ENCODE peak calls at places on chromosome 2, in six cellular contexts. C is breast epithelium; O is uterus; Y is CD8-positive, alpha-beta memory T cell; T is fibroblast of lung; B is effector memory CD4-positive, alpha-beta T cell. E is an unnamed sample.

GRCh38 chr2:216690451-216691209 is 4.7 kb downstream of the IGFBP5 start:
- DNase-seq in C (peak; percentile 74), O (peak; percentile 78), Y (no peak), T (peak; percentile 84), B (no peak), E (no peak)

GRCh38 chr2:64807417-64807816 is 153.7 kb upstream of the SERTAD2 start:
- DNase-seq in C (no peak), O (no peak), Y (no peak), T (peak; percentile 97), B (no peak), E (no peak)

GRCh38 chr2:181656450-181657261 is at the start of gene CERKL:
- DNase-seq in C (no peak), O (no peak), Y (no peak), T (peak; percentile 14), B (no peak), E (no peak)

GRCh38 chr2:113910110-113910717 is 20.3 kb downstream of the ACTR3 start:
- DNase-seq in C (no peak), O (no peak), Y (peak; percentile 20), T (no peak), B (peak; percentile 50), E (peak; percentile 21)

GRCh38 chr2:238883315-238884004 is 35.6 kb downstream of the TWIST2 start:
- DNase-seq in C (no peak), O (no peak), Y (no peak), T (no peak), B (no peak), E (no peak)

GRCh38 chr2:43515807-43516497 is 79.9 kb downstream of the THADA start:
- DNase-seq in C (no peak), O (no peak), Y (no peak), T (no peak), B (no peak), E (no peak)

GRCh38 chr2:184268900-184269299 is 329.4 kb upstream of the ZNF804A start:
- DNase-seq in C (no peak), O (no peak), Y (no peak), T (no peak), B (no peak), E (no peak)

GRCh38 chr2:239323473-239323872 is 77.3 kb downstream of the HDAC4 start:
- DNase-seq in C (no peak), O (no peak), Y (no peak), T (no peak), B (no peak), E (no peak)

GRCh38 chr2:168661404-168661869 is 141.0 kb upstream of the NOSTRIN start:
- DNase-seq in C (no peak), O (no peak), Y (no peak), T (peak; percentile 13), B (no peak), E (no peak)

GRCh38 chr2:177984739-177985138 is 87.8 kb downstream of the PDE11A start:
- DNase-seq in C (no peak), O (no peak), Y (no peak), T (no peak), B (no peak), E (no peak)

GRCh38 chr2:222504714-222505113 is 80.4 kb downstream of the SGPP2 start:
- DNase-seq in C (no peak), O (no peak), Y (no peak), T (no peak), B (no peak), E (no peak)

DNA sequence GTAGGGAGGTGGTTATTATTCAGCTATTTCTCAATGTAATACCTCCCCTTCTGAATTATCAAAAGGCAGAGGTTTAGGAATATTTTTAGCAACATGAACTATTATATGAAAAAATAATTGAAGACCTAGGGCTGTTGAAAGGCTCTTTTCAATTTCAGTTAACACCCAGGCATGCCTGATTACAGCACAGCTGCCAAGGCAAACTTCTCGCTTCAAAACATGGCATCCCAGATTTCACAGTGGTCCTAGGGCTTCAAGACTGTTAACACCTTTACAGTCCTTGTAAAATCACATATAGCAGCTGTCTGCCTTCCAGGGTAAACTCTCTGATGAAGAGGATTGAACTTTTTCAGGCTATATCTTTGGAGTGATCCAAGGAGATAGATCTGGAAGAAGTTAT is 23.2 kb downstream of the CTLA4 start:
- DNase-seq in C (no peak), O (no peak), Y (no peak), T (no peak), B (no peak), E (no peak)
- H3K4me1 ChIP-seq in C (no peaks in the 10 kb centered on the region), O (no peaks in the 10 kb centered on the region), Y (no peaks in the 10 kb centered on the region), T (no peaks in the 10 kb centered on the region), B (peaks cover 4% of the 10 kb centered on the region), E (peaks cover 13% of the 10 kb centered on the region)

GRCh38 chr2:128516938-128517337 is 198.3 kb upstream of the HS6ST1 start:
- DNase-seq in C (no peak), O (no peak), Y (no peak), T (no peak), B (no peak), E (no peak)
- H3K4me3 ChIP-seq in C (no peak overlapping the region), O (no peak overlapping the region), Y (no peak overlapping the region), T (no peak overlapping the region), B (no peak overlapping the region), E (no peak overlapping the region)

GRCh38 chr2:29016500-29016899 is 35.4 kb downstream of the TOGARAM2 start:
- DNase-seq in C (no peak), O (no peak), Y (no peak), T (no peak), B (no peak), E (no peak)
- H3K4me1 ChIP-seq in C (peaks cover 7% of the 10 kb centered on the region), O (peaks cover 9% of the 10 kb centered on the region), Y (peaks cover 65% of the 10 kb centered on the region), T (no peaks in the 10 kb centered on the region), B (peaks cover 57% of the 10 kb centered on the region), E (peaks cover 62% of the 10 kb centered on the region)

GRCh38 chr2:45006942-45007287 is 2.3 kb downstream of the SIX2 start:
- DNase-seq in C (no peak), O (no peak), Y (no peak), T (no peak), B (no peak), E (no peak)

GRCh38 chr2:45007356-45007755 is 1.9 kb downstream of the SIX2 start:
- DNase-seq in C (no peak), O (no peak), Y (no peak), T (no peak), B (no peak), E (no peak)

GRCh38 chr2:45009303-45009927 is at the start of gene SIX2:
- DNase-seq in C (peak; percentile 80), O (peak; percentile 82), Y (no peak), T (peak; percentile 96), B (no peak), E (no peak)

GRCh38 chr2:45007961-45008295 is 1.3 kb downstream of the SIX2 start:
- DNase-seq in C (no peak), O (no peak), Y (no peak), T (no peak), B (no peak), E (no peak)

GRCh38 chr2:45008296-45009129 is 739 bp downstream of the SIX2 start:
- DNase-seq in C (no peak), O (no peak), Y (no peak), T (no peak), B (no peak), E (no peak)
- H3K4me3 ChIP-seq in C (peak overlapping the region; percentile 49), O (peak overlapping the region; percentile 30), Y (no peak overlapping the region), T (no peak overlapping the region), B (peak overlapping the region; percentile 29), E (no peak overlapping the region)

GRCh38 chr2:44747794-44748193 is 193.7 kb upstream of the SIX3 start:
- DNase-seq in C (no peak), O (no peak), Y (no peak), T (no peak), B (no peak), E (no peak)
- H3K4me1 ChIP-seq in C (no peaks in the 10 kb centered on the region), O (no peaks in the 10 kb centered on the region), Y (no peaks in the 10 kb centered on the region), T (no peaks in the 10 kb centered on the region), B (no peaks in the 10 kb centered on the region), E (no peaks in the 10 kb centered on the region)

GRCh38 chr2:50347355-50348044 is 684.4 kb downstream of the NRXN1 start:
- DNase-seq in C (no peak), O (no peak), Y (no peak), T (no peak), B (no peak), E (no peak)
- H3K4me3 ChIP-seq in C (no peak overlapping the region), O (no peak overlapping the region), Y (no peak overlapping the region), T (no peak overlapping the region), B (no peak overlapping the region), E (no peak overlapping the region)

GRCh38 chr2:10039658-10040410 is 3.5 kb upstream of the KLF11 start:
- DNase-seq in C (peak; percentile 85), O (no peak), Y (no peak), T (no peak), B (no peak), E (no peak)

GRCh38 chr2:10042301-10043161 is 819 bp upstream of the KLF11 start:
- DNase-seq in C (no peak), O (peak; percentile 85), Y (peak; percentile 20), T (peak; percentile 87), B (no peak), E (peak; percentile 54)

GRCh38 chr2:10043256-10043905 is at the start of gene KLF11:
- DNase-seq in C (peak; percentile 90), O (peak; percentile 95), Y (peak; percentile 78), T (peak; percentile 92), B (peak; percentile 69), E (peak; percentile 84)

GRCh38 chr2:10043906-10044601 is 704 bp downstream of the KLF11 start:
- DNase-seq in C (peak; percentile 97), O (peak; percentile 100), Y (peak; percentile 91), T (peak; percentile 95), B (peak; percentile 88), E (peak; percentile 96)

GRCh38 chr2:10041711-10042110 is 1.6 kb upstream of the KLF11 start:
- DNase-seq in C (no peak), O (no peak), Y (no peak), T (no peak), B (no peak), E (no peak)
- H3K4me1 ChIP-seq in C (no peaks in the 10 kb centered on the region), O (peaks cover 8% of the 10 kb centered on the region), Y (peaks cover 17% of the 10 kb centered on the region), T (peaks cover 7% of the 10 kb centered on the region), B (peaks cover 3% of the 10 kb centered on the region), E (peaks cover 21% of the 10 kb centered on the region)

DNA sequence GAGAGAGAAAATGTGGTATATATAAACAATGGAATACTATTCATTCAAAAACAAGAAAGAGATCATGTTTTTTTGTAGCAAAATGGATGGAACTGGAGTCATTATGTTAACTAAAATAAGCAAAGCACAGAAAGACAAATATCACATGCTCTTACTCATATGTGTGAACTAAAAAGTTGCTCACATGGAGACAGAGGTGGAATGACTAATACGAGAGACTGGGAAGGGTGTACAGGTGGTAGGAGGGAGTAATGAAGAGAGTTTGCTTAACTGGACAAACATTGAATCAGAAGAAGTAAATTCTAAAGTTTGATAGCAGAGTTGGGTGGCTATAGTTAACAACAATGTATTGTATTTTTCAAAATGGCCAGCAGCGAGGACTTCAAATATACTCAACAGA is 1080.7 kb upstream of the CHAC2 start:
- DNase-seq in C (no peak), O (no peak), Y (no peak), T (peak; percentile 25), B (no peak), E (no peak)
- H3K4me3 ChIP-seq in C (no peak overlapping the region), O (no peak overlapping the region), Y (no peak overlapping the region), T (no peak overlapping the region), B (no peak overlapping the region), E (no peak overlapping the region)

E was measured in CD4-positive, alpha-beta memory T cell.